ENCODE peak calls at places on chromosome 1, in ten cellular contexts. One of them, this sample, is unnamed.

GRCh38 chr1:31768939-31769704 is 5.0 kb upstream of the ADGRB2 start:
- DNase-seq in CD8-positive, alpha-beta T cell: no peak
- DNase-seq in omental fat pad: no peak
- DNase-seq in CD4-positive, alpha-beta T cell: no peak
- DNase-seq in body of pancreas: no peak
- DNase-seq in kidney: no peak
- DNase-seq in NCI-H69: peak
- DNase-seq in stimulated activated naive CD8-positive, alpha-beta T cell treated with anti-CD3 and anti-CD28 coated beads, Interleukin-15, Interleukin-2, amounts not matched to agents 100 U/mL and 50 U/mL, for 24 hours: no peak
- DNase-seq in epithelial cell of prostate: no peak
- DNase-seq in activated CD4-positive, CD25-positive, alpha-beta regulatory T cell treated with anti-CD3 and anti-CD28 coated beads, Interleukin-2, amount 50 U/mL, for 72 hours: no peak
- DNase-seq in this sample: no peak

GRCh38 chr1:172451002-172451443 is 7.2 kb upstream of the PIGC start:
- DNase-seq in CD8-positive, alpha-beta T cell: no peak
- DNase-seq in body of pancreas: peak
- DNase-seq in omental fat pad: no peak
- DNase-seq in CD4-positive, alpha-beta T cell: no peak
- DNase-seq in kidney: peak
- DNase-seq in NCI-H69: peak
- DNase-seq in epithelial cell of prostate: no peak
- DNase-seq in stimulated activated naive CD8-positive, alpha-beta T cell treated with anti-CD3 and anti-CD28 coated beads, Interleukin-15, Interleukin-2, amounts not matched to agents 100 U/mL and 50 U/mL, for 24 hours: no peak
- DNase-seq in activated CD4-positive, CD25-positive, alpha-beta regulatory T cell treated with anti-CD3 and anti-CD28 coated beads, Interleukin-2, amount 50 U/mL, for 72 hours: no peak
- DNase-seq in this sample: no peak

GRCh38 chr1:109432336-109432735 is 6.1 kb upstream of the PSMA5 start:
- DNase-seq in CD8-positive, alpha-beta T cell: no peak
- DNase-seq in stimulated activated naive CD8-positive, alpha-beta T cell treated with anti-CD3 and anti-CD28 coated beads, Interleukin-15, Interleukin-2, amounts not matched to agents 100 U/mL and 50 U/mL, for 24 hours: no peak
- DNase-seq in NCI-H69: no peak
- DNase-seq in epithelial cell of prostate: no peak
- DNase-seq in kidney: no peak
- DNase-seq in body of pancreas: no peak
- DNase-seq in CD4-positive, alpha-beta T cell: no peak
- DNase-seq in activated CD4-positive, CD25-positive, alpha-beta regulatory T cell treated with anti-CD3 and anti-CD28 coated beads, Interleukin-2, amount 50 U/mL, for 72 hours: no peak
- DNase-seq in omental fat pad: no peak
- DNase-seq in this sample: no peak

GRCh38 chr1:155043793-155044192 is 7.3 kb upstream of the ADAM15 start:
- DNase-seq in activated CD4-positive, CD25-positive, alpha-beta regulatory T cell treated with anti-CD3 and anti-CD28 coated beads, Interleukin-2, amount 50 U/mL, for 72 hours: no peak
- DNase-seq in kidney: no peak
- DNase-seq in epithelial cell of prostate: no peak
- DNase-seq in stimulated activated naive CD8-positive, alpha-beta T cell treated with anti-CD3 and anti-CD28 coated beads, Interleukin-15, Interleukin-2, amounts not matched to agents 100 U/mL and 50 U/mL, for 24 hours: no peak
- DNase-seq in omental fat pad: no peak
- DNase-seq in body of pancreas: no peak
- DNase-seq in CD8-positive, alpha-beta T cell: no peak
- DNase-seq in NCI-H69: no peak
- DNase-seq in CD4-positive, alpha-beta T cell: no peak
- DNase-seq in this sample: no peak

GRCh38 chr1:53548031-53548491 is 88.9 kb downstream of the DMRTB1 start:
- DNase-seq in CD4-positive, alpha-beta T cell: no peak
- DNase-seq in kidney: peak
- DNase-seq in stimulated activated naive CD8-positive, alpha-beta T cell treated with anti-CD3 and anti-CD28 coated beads, Interleukin-15, Interleukin-2, amounts not matched to agents 100 U/mL and 50 U/mL, for 24 hours: no peak
- DNase-seq in body of pancreas: peak
- DNase-seq in CD8-positive, alpha-beta T cell: no peak
- DNase-seq in activated CD4-positive, CD25-positive, alpha-beta regulatory T cell treated with anti-CD3 and anti-CD28 coated beads, Interleukin-2, amount 50 U/mL, for 72 hours: peak
- DNase-seq in NCI-H69: no peak
- DNase-seq in epithelial cell of prostate: no peak
- DNase-seq in omental fat pad: peak
- DNase-seq in this sample: peak

GRCh38 chr1:64980745-64981601 is 14.6 kb upstream of the JAK1 start:
- DNase-seq in epithelial cell of prostate: no peak
- DNase-seq in kidney: no peak
- DNase-seq in stimulated activated naive CD8-positive, alpha-beta T cell treated with anti-CD3 and anti-CD28 coated beads, Interleukin-15, Interleukin-2, amounts not matched to agents 100 U/mL and 50 U/mL, for 24 hours: no peak
- DNase-seq in body of pancreas: no peak
- DNase-seq in activated CD4-positive, CD25-positive, alpha-beta regulatory T cell treated with anti-CD3 and anti-CD28 coated beads, Interleukin-2, amount 50 U/mL, for 72 hours: no peak
- DNase-seq in NCI-H69: peak
- DNase-seq in omental fat pad: no peak
- DNase-seq in CD4-positive, alpha-beta T cell: no peak
- DNase-seq in CD8-positive, alpha-beta T cell: no peak
- DNase-seq in this sample: no peak

GRCh38 chr1:17768651-17769241 is 13.6 kb downstream of the ACTL8 start:
- DNase-seq in activated CD4-positive, CD25-positive, alpha-beta regulatory T cell treated with anti-CD3 and anti-CD28 coated beads, Interleukin-2, amount 50 U/mL, for 72 hours: no peak
- DNase-seq in CD4-positive, alpha-beta T cell: no peak
- DNase-seq in epithelial cell of prostate: no peak
- DNase-seq in CD8-positive, alpha-beta T cell: no peak
- DNase-seq in body of pancreas: peak
- DNase-seq in NCI-H69: no peak
- DNase-seq in omental fat pad: no peak
- DNase-seq in kidney: peak
- DNase-seq in stimulated activated naive CD8-positive, alpha-beta T cell treated with anti-CD3 and anti-CD28 coated beads, Interleukin-15, Interleukin-2, amounts not matched to agents 100 U/mL and 50 U/mL, for 24 hours: no peak
- DNase-seq in this sample: no peak

GRCh38 chr1:204041232-204041767 is 31.6 kb upstream of the SOX13 start:
- DNase-seq in activated CD4-positive, CD25-positive, alpha-beta regulatory T cell treated with anti-CD3 and anti-CD28 coated beads, Interleukin-2, amount 50 U/mL, for 72 hours: no peak
- DNase-seq in kidney: peak
- DNase-seq in body of pancreas: no peak
- DNase-seq in CD8-positive, alpha-beta T cell: no peak
- DNase-seq in CD4-positive, alpha-beta T cell: no peak
- DNase-seq in stimulated activated naive CD8-positive, alpha-beta T cell treated with anti-CD3 and anti-CD28 coated beads, Interleukin-15, Interleukin-2, amounts not matched to agents 100 U/mL and 50 U/mL, for 24 hours: no peak
- DNase-seq in NCI-H69: peak
- DNase-seq in epithelial cell of prostate: no peak
- DNase-seq in omental fat pad: no peak
- DNase-seq in this sample: peak

GRCh38 chr1:53066941-53067738 is 5.1 kb downstream of the PODN start:
- DNase-seq in CD8-positive, alpha-beta T cell: no peak
- DNase-seq in NCI-H69: no peak
- DNase-seq in CD4-positive, alpha-beta T cell: no peak
- DNase-seq in kidney: peak
- DNase-seq in body of pancreas: no peak
- DNase-seq in activated CD4-positive, CD25-positive, alpha-beta regulatory T cell treated with anti-CD3 and anti-CD28 coated beads, Interleukin-2, amount 50 U/mL, for 72 hours: peak
- DNase-seq in stimulated activated naive CD8-positive, alpha-beta T cell treated with anti-CD3 and anti-CD28 coated beads, Interleukin-15, Interleukin-2, amounts not matched to agents 100 U/mL and 50 U/mL, for 24 hours: no peak
- DNase-seq in omental fat pad: no peak
- DNase-seq in epithelial cell of prostate: no peak
- DNase-seq in this sample: no peak

GRCh38 chr1:4725416-4725815 is 71.0 kb downstream of the AJAP1 start:
- DNase-seq in stimulated activated naive CD8-positive, alpha-beta T cell treated with anti-CD3 and anti-CD28 coated beads, Interleukin-15, Interleukin-2, amounts not matched to agents 100 U/mL and 50 U/mL, for 24 hours: no peak
- DNase-seq in CD4-positive, alpha-beta T cell: no peak
- DNase-seq in body of pancreas: no peak
- DNase-seq in activated CD4-positive, CD25-positive, alpha-beta regulatory T cell treated with anti-CD3 and anti-CD28 coated beads, Interleukin-2, amount 50 U/mL, for 72 hours: no peak
- DNase-seq in CD8-positive, alpha-beta T cell: no peak
- DNase-seq in kidney: no peak
- DNase-seq in epithelial cell of prostate: no peak
- DNase-seq in omental fat pad: no peak
- DNase-seq in NCI-H69: no peak
- DNase-seq in this sample: no peak

This sample was measured in nephron progenitor cell.